ENCODE peak calls at places on chromosomes 12 and 14, in seven cellular contexts. I is IMR-90, D is mesenchymal stem cell, G is H9, P is H1, O is mesendoderm, K is neuronal stem cell. W is an unnamed sample.

GRCh38 chr12:109230193-109230592 is 78.9 kb downstream of the FOXN4 start:
- DNase-seq in I (no peak), D (no peak), P (no peak), O (no peak), G (no peak), K (no peak), W (no peak)

GRCh38 chr14:33564774-33565630 is 385.9 kb downstream of the EGLN3 start:
- DNase-seq in G (peak; percentile 33), I (peak; percentile 10), P (no peak), O (peak; percentile 95), K (no peak), D (peak; percentile 75), W (no peak)

GRCh38 chr12:130401703-130402102 is 64.0 kb downstream of the PIWIL1 start:
- DNase-seq in K (peak; percentile 17), I (no peak), G (no peak), O (peak; percentile 71), P (no peak), D (no peak), W (no peak)

GRCh38 chr12:87136330-87136976 is 880.3 kb upstream of the MGAT4C start:
- DNase-seq in P (no peak), I (peak; percentile 60), D (peak; percentile 67), O (peak; percentile 21), K (no peak), G (no peak), W (no peak)

GRCh38 chr14:94685166-94685581 is 73.0 kb downstream of the SERPINA3 start:
- DNase-seq in G (peak; percentile 57), I (no peak), O (peak; percentile 24), D (no peak), K (no peak), P (no peak), W (peak; percentile 68)

GRCh38 chr12:126347421-126347820 is 1282.2 kb downstream of the AACS start:
- DNase-seq in D (no peak), G (peak; percentile 74), K (no peak), O (peak; percentile 33), P (peak; percentile 80), I (no peak), W (no peak)

GRCh38 chr12:5948696-5949095 is 3.6 kb upstream of the ANO2 start:
- DNase-seq in D (no peak), O (no peak), I (no peak), P (no peak), G (no peak), K (no peak), W (no peak)

GRCh38 chr12:3632256-3633240 is 120.4 kb downstream of the CRACR2A start:
- DNase-seq in P (no peak), D (no peak), G (no peak), O (no peak), K (no peak), I (no peak), W (no peak)

GRCh38 chr14:23182372-23183014 is 967 bp downstream of the SLC7A8 start:
- DNase-seq in I (no peak), O (peak; percentile 87), K (no peak), G (peak; percentile 90), D (no peak), P (peak; percentile 79), W (peak; percentile 54)

GRCh38 chr12:19402743-19403400 is 36.4 kb upstream of the AEBP2 start:
- DNase-seq in K (no peak), G (no peak), O (peak; percentile 34), I (peak; percentile 63), P (no peak), D (peak; percentile 63), W (peak; percentile 81)

GRCh38 chr14:63952933-63953437 is 100.2 kb downstream of the SYNE2 start:
- DNase-seq in D (no peak), G (no peak), O (no peak), P (no peak), I (peak; percentile 37), K (no peak), W (no peak)

GRCh38 chr12:18183141-18183540 is 78.2 kb upstream of the PIK3C2G start:
- DNase-seq in K (no peak), P (no peak), I (no peak), G (no peak), D (no peak), O (no peak), W (no peak)

GRCh38 chr12:128069359-128069997 is 197.5 kb upstream of the TMEM132C start:
- DNase-seq in K (peak; percentile 50), P (peak; percentile 65), I (peak; percentile 33), D (peak; percentile 45), O (peak; percentile 58), G (peak; percentile 63), W (peak; percentile 73)

GRCh38 chr12:57893460-57894353 is 47.2 kb upstream of the CTDSP2 start:
- DNase-seq in I (peak; percentile 91), O (peak; percentile 59), G (peak; percentile 61), D (peak; percentile 97), K (no peak), P (no peak), W (no peak)

GRCh38 chr14:65958664-65959562 is 527.3 kb upstream of the CCDC196 start:
- DNase-seq in K (peak; percentile 42), G (no peak), D (peak; percentile 32), I (peak; percentile 18), O (peak; percentile 71), P (peak; percentile 50), W (peak; percentile 57)

GRCh38 chr12:31017535-31017934 is 56.1 kb upstream of the DDX11 start:
- DNase-seq in P (no peak), D (no peak), K (no peak), O (no peak), I (no peak), G (peak; percentile 28), W (no peak)

GRCh38 chr12:54368709-54369596 is 4.7 kb upstream of the GPR84 start:
- DNase-seq in O (peak; percentile 80), P (peak; percentile 90), K (peak; percentile 79), D (peak; percentile 89), I (peak; percentile 88), G (peak; percentile 84), W (peak; percentile 90)

GRCh38 chr14:91985521-91986255 is 38.2 kb upstream of the FBLN5 start:
- DNase-seq in O (no peak), I (peak; percentile 17), D (peak; percentile 45), K (no peak), P (no peak), G (no peak), W (no peak)

GRCh38 chr12:49962861-49963765 is 1.4 kb downstream of the AQP5 start:
- DNase-seq in O (no peak), P (no peak), G (no peak), I (no peak), K (no peak), D (no peak), W (no peak)

GRCh38 chr12:115963030-115963480 is 314.4 kb downstream of the MED13L start:
- DNase-seq in O (no peak), D (peak; percentile 84), P (no peak), G (no peak), I (peak; percentile 78), K (no peak), W (peak; percentile 52)

GRCh38 chr14:85188836-85189235 is 341.1 kb upstream of the FLRT2 start:
- DNase-seq in O (no peak), P (no peak), D (no peak), I (no peak), G (no peak), K (no peak), W (no peak)

GRCh38 chr12:13718271-13718670 is 263.1 kb downstream of the GRIN2B start:
- DNase-seq in O (no peak), P (no peak), D (no peak), G (no peak), K (no peak), I (no peak), W (no peak)

GRCh38 chr12:14756331-14757143 is 46.7 kb downstream of the WBP11 start:
- DNase-seq in I (no peak), G (peak; percentile 77), D (peak; percentile 17), K (no peak), P (peak; percentile 62), O (peak; percentile 73), W (peak; percentile 50)

GRCh38 chr14:100093322-100093721 is 28.1 kb downstream of the EVL start:
- DNase-seq in G (no peak), P (no peak), O (no peak), I (no peak), D (no peak), K (no peak), W (no peak)

GRCh38 chr14:50311337-50311973 is 574 bp downstream of the L2HGDH start:
- DNase-seq in O (peak; percentile 6), D (no peak), K (peak; percentile 45), G (no peak), P (no peak), I (no peak), W (no peak)

GRCh38 chr14:102500724-102501123 is 8.9 kb downstream of the ANKRD9 start:
- DNase-seq in P (no peak), I (no peak), D (no peak), G (peak; percentile 22), K (no peak), O (no peak), W (no peak)
- H3K27ac ChIP-seq in P (no peak overlapping the region), I (no peak overlapping the region), D (no peak overlapping the region), G (no peak overlapping the region), K (no peak overlapping the region), O (no peak overlapping the region), W (no peak overlapping the region)

DNA sequence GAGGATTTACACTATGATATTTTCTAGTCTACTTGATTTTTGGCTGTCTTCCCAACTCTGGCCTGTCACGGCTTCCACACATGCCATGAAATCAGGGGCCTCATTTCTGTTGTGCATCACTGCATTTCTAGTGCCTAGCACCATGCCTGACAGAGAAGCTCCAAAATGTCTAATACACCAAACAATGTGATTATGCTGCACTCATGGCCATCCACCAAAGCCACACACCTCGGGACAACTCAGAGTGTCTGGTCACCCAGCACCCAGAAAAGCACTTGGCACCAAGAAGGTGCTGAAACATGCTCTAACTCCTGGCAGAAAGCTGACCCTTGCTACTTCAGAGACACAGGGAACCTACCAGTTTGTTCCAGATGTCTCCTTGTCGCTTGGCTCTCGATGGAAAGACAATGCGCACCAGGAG is 11.3 kb downstream of the GCN1 start:
- DNase-seq in D (no peak), P (no peak), O (no peak), G (no peak), K (no peak), I (peak; percentile 50), W (no peak)
- H3K4me2 ChIP-seq in D (no peak overlapping the region), P (no peak overlapping the region), O (no peak overlapping the region), G (no peak overlapping the region), K (no peak overlapping the region), I (no peak overlapping the region), W (no peak overlapping the region)

DNA sequence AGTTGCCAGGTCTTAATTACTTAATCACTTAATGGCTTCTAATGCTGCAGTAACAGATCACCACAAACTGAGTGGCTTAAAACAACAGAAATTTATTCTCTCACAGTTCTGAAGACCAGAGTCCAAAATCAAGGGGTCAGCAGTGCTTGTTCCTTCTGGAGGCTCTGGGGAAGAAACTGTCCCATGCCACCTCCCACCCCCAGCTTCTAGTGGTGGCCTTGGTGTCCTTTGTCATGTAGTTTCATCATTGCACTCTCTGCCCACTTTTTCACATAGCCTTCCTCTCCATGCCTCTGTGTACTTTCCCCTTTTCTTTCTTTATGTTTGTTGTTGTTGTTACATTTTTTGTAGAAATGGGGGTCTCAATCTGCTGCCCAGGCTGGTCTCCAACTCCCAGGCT is 16.1 kb upstream of the UBC start:
- DNase-seq in K (no peak), O (no peak), D (no peak), I (no peak), P (no peak), G (no peak), W (no peak)
- H3K79me1 ChIP-seq in K (no peaks in the 10 kb centered on the region), O (no peaks in the 10 kb centered on the region), D (no peaks in the 10 kb centered on the region), I (peaks cover 3% of the 10 kb centered on the region), P (no peaks in the 10 kb centered on the region), G (no peaks in the 10 kb centered on the region), W (peaks cover 2% of the 10 kb centered on the region)

DNA sequence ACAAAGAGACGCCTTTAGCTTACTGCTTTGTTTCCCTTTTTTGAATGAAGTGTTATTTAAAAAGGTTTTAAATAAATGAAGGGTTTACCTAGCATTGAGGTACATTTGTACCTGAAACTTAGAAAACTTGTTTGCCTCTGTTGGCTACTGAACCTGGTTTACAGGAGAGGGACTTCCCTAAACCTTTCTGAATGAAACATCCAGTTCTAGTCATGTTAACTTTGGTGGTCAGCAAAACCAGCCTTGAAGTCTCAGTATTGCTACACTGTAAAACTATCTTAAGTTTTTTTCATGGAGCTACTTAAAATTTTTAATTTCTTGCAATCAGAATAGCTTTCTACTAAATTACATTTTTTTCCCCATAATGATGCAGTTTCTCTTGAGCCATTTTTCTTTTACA is 38.2 kb downstream of the RASSF8 start:
- DNase-seq in G (no peak), I (no peak), D (no peak), P (no peak), K (no peak), O (no peak), W (no peak)
- H3K27ac ChIP-seq in G (no peak overlapping the region), I (no peak overlapping the region), D (no peak overlapping the region), P (peak overlapping the region; percentile 47), K (no peak overlapping the region), O (no peak overlapping the region), W (no peak overlapping the region)